ENCODE peak calls at places on chromosome 15, in seven cellular contexts. One of them, this sample, is unnamed.

GRCh38 chr15:69446947-69447346 is 5.7 kb upstream of the RPLP1 start:
- DNase-seq in A549: no peak
- DNase-seq in HepG2: no peak
- DNase-seq in ovary: no peak
- DNase-seq in GM12878: no peak
- DNase-seq in prostate gland: no peak
- DNase-seq in right lobe of liver: no peak
- DNase-seq in this sample: no peak

GRCh38 chr15:70323111-70323851 is 225.6 kb upstream of the TLE3 start:
- DNase-seq in A549: no peak
- DNase-seq in HepG2: no peak
- DNase-seq in ovary: peak; percentile 44
- DNase-seq in right lobe of liver: no peak
- DNase-seq in GM12878: no peak
- DNase-seq in prostate gland: peak; percentile 67
- DNase-seq in this sample: no peak

GRCh38 chr15:78570710-78571109 is 5.4 kb downstream of the CHRNA5 start:
- DNase-seq in HepG2: no peak
- DNase-seq in prostate gland: no peak
- DNase-seq in A549: no peak
- DNase-seq in ovary: no peak
- DNase-seq in GM12878: no peak
- DNase-seq in right lobe of liver: no peak
- DNase-seq in this sample: no peak

GRCh38 chr15:90001062-90001682 is at the start of gene ZNF710:
- DNase-seq in GM12878: no peak
- DNase-seq in ovary: peak; percentile 75
- DNase-seq in prostate gland: peak; percentile 43
- DNase-seq in A549: peak; percentile 77
- DNase-seq in right lobe of liver: no peak
- DNase-seq in HepG2: no peak
- DNase-seq in this sample: peak; percentile 44

GRCh38 chr15:62464705-62465104 is 299.6 kb upstream of the C2CD4B start:
- DNase-seq in ovary: no peak
- DNase-seq in GM12878: no peak
- DNase-seq in right lobe of liver: no peak
- DNase-seq in HepG2: no peak
- DNase-seq in A549: no peak
- DNase-seq in prostate gland: no peak
- DNase-seq in this sample: no peak

GRCh38 chr15:34796847-34797246 is 1.5 kb upstream of the ACTC1 start:
- DNase-seq in A549: no peak
- DNase-seq in GM12878: no peak
- DNase-seq in right lobe of liver: no peak
- DNase-seq in prostate gland: no peak
- DNase-seq in ovary: no peak
- DNase-seq in HepG2: no peak
- DNase-seq in this sample: no peak

GRCh38 chr15:68204776-68205557 is at the start of gene CALML4:
- DNase-seq in HepG2: peak; percentile 74
- DNase-seq in GM12878: no peak
- DNase-seq in A549: no peak
- DNase-seq in prostate gland: peak; percentile 84
- DNase-seq in right lobe of liver: peak; percentile 95
- DNase-seq in ovary: peak; percentile 67
- DNase-seq in this sample: no peak

GRCh38 chr15:66718220-66718988 is 16.4 kb downstream of the SMAD6 start:
- DNase-seq in ovary: no peak
- DNase-seq in HepG2: no peak
- DNase-seq in A549: no peak
- DNase-seq in right lobe of liver: no peak
- DNase-seq in GM12878: no peak
- DNase-seq in prostate gland: no peak
- DNase-seq in this sample: no peak

GRCh38 chr15:45167631-45168205 is 20.0 kb downstream of the SHF start:
- DNase-seq in A549: no peak
- DNase-seq in right lobe of liver: no peak
- DNase-seq in ovary: no peak
- DNase-seq in HepG2: no peak
- DNase-seq in prostate gland: no peak
- DNase-seq in GM12878: no peak
- DNase-seq in this sample: no peak

GRCh38 chr15:45165536-45165935 is 22.2 kb downstream of the SHF start:
- DNase-seq in HepG2: no peak
- DNase-seq in ovary: no peak
- DNase-seq in prostate gland: no peak
- DNase-seq in A549: no peak
- DNase-seq in right lobe of liver: no peak
- DNase-seq in GM12878: no peak
- DNase-seq in this sample: no peak

GRCh38 chr15:45168286-45168685 is 19.5 kb downstream of the SHF start:
- DNase-seq in ovary: peak; percentile 48
- DNase-seq in GM12878: no peak
- DNase-seq in right lobe of liver: no peak
- DNase-seq in prostate gland: no peak
- DNase-seq in HepG2: no peak
- DNase-seq in A549: no peak
- DNase-seq in this sample: no peak

GRCh38 chr15:45168751-45169551 is 18.8 kb downstream of the SHF start:
- DNase-seq in GM12878: no peak
- DNase-seq in prostate gland: no peak
- DNase-seq in HepG2: no peak
- DNase-seq in ovary: no peak
- DNase-seq in right lobe of liver: no peak
- DNase-seq in A549: no peak
- DNase-seq in this sample: peak; percentile 37

GRCh38 chr15:45166792-45167630 is 20.8 kb downstream of the SHF start:
- DNase-seq in right lobe of liver: peak; percentile 85
- DNase-seq in HepG2: peak; percentile 62
- DNase-seq in ovary: peak; percentile 90
- DNase-seq in GM12878: peak; percentile 51
- DNase-seq in A549: peak; percentile 78
- DNase-seq in prostate gland: peak; percentile 72
- DNase-seq in this sample: peak; percentile 88
- TF ChIP-seq POLR2A in right lobe of liver: peak; percentile 60
- TF ChIP-seq POLR2A in HepG2: peak; percentile 30
- TF ChIP-seq POLR2A in ovary: peak; percentile 30
- TF ChIP-seq POLR2A in GM12878: peak; percentile 75
- TF ChIP-seq POLR2A in A549: peak; percentile 26
- TF ChIP-seq POLR2A in prostate gland: peak; percentile 25
- TF ChIP-seq POLR2A in this sample: no peak

GRCh38 chr15:45637552-45638033 is 2.8 kb downstream of the SQOR start:
- DNase-seq in HepG2: peak; percentile 80
- DNase-seq in A549: peak; percentile 32
- DNase-seq in right lobe of liver: peak; percentile 74
- DNase-seq in ovary: peak; percentile 69
- DNase-seq in prostate gland: peak; percentile 71
- DNase-seq in GM12878: peak; percentile 85
- DNase-seq in this sample: peak; percentile 74
- H3K27ac ChIP-seq in HepG2: peak overlapping the region; percentile 74
- H3K27ac ChIP-seq in A549: peak overlapping the region; percentile 92
- H3K27ac ChIP-seq in right lobe of liver: peak overlapping the region; percentile 95
- H3K27ac ChIP-seq in ovary: peak overlapping the region; percentile 63
- H3K27ac ChIP-seq in prostate gland: peak overlapping the region; percentile 75
- H3K27ac ChIP-seq in GM12878: peak overlapping the region; percentile 96
- H3K27ac ChIP-seq in this sample: peak overlapping the region; percentile 85

GRCh38 chr15:58608129-58608590 is 141.3 kb downstream of the ADAM10 start:
- DNase-seq in A549: no peak
- DNase-seq in HepG2: no peak
- DNase-seq in ovary: no peak
- DNase-seq in right lobe of liver: no peak
- DNase-seq in GM12878: no peak
- DNase-seq in prostate gland: no peak
- DNase-seq in this sample: no peak
- H3K4me3 ChIP-seq in A549: no peak overlapping the region
- H3K4me3 ChIP-seq in HepG2: no peak overlapping the region
- H3K4me3 ChIP-seq in ovary: no peak overlapping the region
- H3K4me3 ChIP-seq in right lobe of liver: no peak overlapping the region
- H3K4me3 ChIP-seq in GM12878: no peak overlapping the region
- H3K4me3 ChIP-seq in prostate gland: no peak overlapping the region
- H3K4me3 ChIP-seq in this sample: no peak overlapping the region

GRCh38 chr15:96353931-96354730 is 23.6 kb downstream of the NR2F2 start:
- DNase-seq in right lobe of liver: peak; percentile 67
- DNase-seq in GM12878: no peak
- DNase-seq in HepG2: no peak
- DNase-seq in prostate gland: no peak
- DNase-seq in A549: no peak
- DNase-seq in ovary: peak; percentile 88
- DNase-seq in this sample: no peak
- TF ChIP-seq POLR2A in right lobe of liver: no peak
- TF ChIP-seq POLR2A in GM12878: no peak
- TF ChIP-seq POLR2A in HepG2: no peak
- TF ChIP-seq POLR2A in prostate gland: no peak
- TF ChIP-seq POLR2A in A549: no peak
- TF ChIP-seq POLR2A in ovary: peak; percentile 27
- TF ChIP-seq POLR2A in this sample: no peak

DNA sequence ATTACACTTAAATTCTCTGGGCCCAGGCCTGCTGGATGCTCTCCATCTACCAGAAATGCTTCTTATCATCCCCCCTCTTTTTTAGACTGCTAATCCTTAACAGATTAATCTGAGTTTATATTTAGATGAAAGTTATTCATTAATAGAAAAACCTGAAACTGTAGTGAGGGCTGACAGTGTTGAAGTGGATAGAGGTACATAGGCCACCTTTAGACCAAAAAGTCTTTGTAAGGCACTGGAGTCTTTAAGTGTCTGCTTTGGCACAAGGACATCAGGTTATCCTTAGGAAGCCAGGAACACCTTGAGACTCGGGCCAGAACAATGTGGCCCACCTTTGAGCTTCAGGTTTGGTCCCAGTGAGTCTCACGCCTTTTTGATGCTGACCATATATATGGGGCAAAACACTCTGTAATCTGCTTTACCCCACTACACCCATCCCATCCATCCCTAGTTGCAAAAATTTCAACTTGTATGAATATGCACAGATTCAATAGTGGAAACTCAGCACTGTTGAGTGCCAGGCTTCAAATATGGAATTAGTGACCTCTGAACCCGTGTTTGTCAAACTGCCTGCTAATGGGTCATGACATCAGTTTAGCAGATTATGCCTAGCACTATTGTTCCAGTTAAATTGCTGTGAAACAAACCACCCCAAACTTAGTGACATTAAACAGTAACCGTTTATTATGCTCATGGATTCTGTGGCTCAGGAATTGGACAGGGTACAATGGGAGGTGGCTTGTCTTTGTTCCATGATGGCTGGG is 44.0 kb downstream of the PDE8A start:
- DNase-seq in ovary: no peak
- DNase-seq in right lobe of liver: peak; percentile 57
- DNase-seq in HepG2: no peak
- DNase-seq in prostate gland: no peak
- DNase-seq in A549: no peak
- DNase-seq in GM12878: no peak
- DNase-seq in this sample: no peak
- H3K27ac ChIP-seq in ovary: peak overlapping the region; percentile 33
- H3K27ac ChIP-seq in right lobe of liver: peak overlapping the region; percentile 74
- H3K27ac ChIP-seq in HepG2: peak overlapping the region; percentile 26
- H3K27ac ChIP-seq in prostate gland: no peak overlapping the region
- H3K27ac ChIP-seq in A549: peak overlapping the region; percentile 66
- H3K27ac ChIP-seq in GM12878: peak overlapping the region; percentile 76
- H3K27ac ChIP-seq in this sample: no peak overlapping the region

DNA sequence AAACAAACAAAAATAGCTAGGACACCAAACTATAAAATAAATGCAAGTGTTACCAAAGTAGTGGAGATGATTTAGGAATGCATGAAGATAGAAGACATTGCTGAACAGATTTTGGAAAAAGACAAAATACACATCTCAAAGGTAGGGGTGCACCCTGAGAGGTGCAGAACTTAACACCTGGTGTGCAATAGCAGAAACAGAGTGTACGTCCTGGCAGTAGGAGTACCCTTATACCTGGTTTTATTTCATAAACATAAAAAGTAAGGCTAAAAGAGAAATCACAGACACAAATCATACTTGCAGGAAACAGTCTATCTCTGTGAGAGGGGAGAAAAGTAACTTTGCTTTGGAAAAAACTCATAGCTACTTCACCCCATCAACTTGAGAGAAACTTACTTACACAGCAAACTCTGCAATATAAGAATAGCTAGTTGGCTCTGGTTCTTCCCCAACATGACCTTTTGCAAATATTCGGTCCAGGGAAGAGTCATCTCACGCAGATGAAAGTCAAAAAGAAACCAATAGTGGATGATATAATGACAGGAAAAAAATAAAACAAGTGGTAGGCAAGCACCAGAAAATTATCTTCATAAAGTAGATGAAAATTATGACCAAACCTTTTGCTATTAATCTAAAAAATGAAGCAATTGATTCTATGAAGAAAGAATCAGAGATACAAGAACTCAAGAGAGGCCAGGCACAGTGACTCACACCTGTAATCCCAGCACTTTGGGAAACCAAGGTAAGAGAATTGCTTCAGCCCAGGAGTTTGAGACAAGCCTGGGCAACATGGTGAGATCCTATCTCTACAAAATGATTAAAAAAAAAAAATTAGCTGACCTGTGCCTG is 108.9 kb upstream of the BNIP2 start:
- DNase-seq in ovary: no peak
- DNase-seq in GM12878: peak; percentile 2
- DNase-seq in right lobe of liver: no peak
- DNase-seq in HepG2: no peak
- DNase-seq in A549: no peak
- DNase-seq in prostate gland: no peak
- DNase-seq in this sample: no peak
- H3K4me3 ChIP-seq in ovary: no peak overlapping the region
- H3K4me3 ChIP-seq in GM12878: no peak overlapping the region
- H3K4me3 ChIP-seq in right lobe of liver: no peak overlapping the region
- H3K4me3 ChIP-seq in HepG2: no peak overlapping the region
- H3K4me3 ChIP-seq in A549: no peak overlapping the region
- H3K4me3 ChIP-seq in prostate gland: no peak overlapping the region
- H3K4me3 ChIP-seq in this sample: no peak overlapping the region

This sample was measured in Peyer's patch.